ENCODE peak calls at places on chromosomes 3 and 15, in six cellular contexts. One of them, this sample, is unnamed.

GRCh38 chr3:168622795-168623194 is 527.1 kb upstream of the GOLIM4 start:
- DNase-seq in sigmoid colon: no peak
- DNase-seq in breast epithelium: no peak
- DNase-seq in Calu3: no peak
- DNase-seq in HL-60: no peak
- DNase-seq in cardiac muscle cell: peak; percentile 87
- DNase-seq in this sample: no peak

GRCh38 chr15:89656116-89656815 is 999 bp upstream of the KIF7 start:
- DNase-seq in Calu3: no peak
- DNase-seq in cardiac muscle cell: peak; percentile 48
- DNase-seq in sigmoid colon: peak; percentile 9
- DNase-seq in HL-60: no peak
- DNase-seq in breast epithelium: no peak
- DNase-seq in this sample: no peak

GRCh38 chr3:52820741-52821140 is 9.7 kb downstream of the ITIH4 start:
- DNase-seq in Calu3: peak; percentile 49
- DNase-seq in cardiac muscle cell: peak; percentile 48
- DNase-seq in breast epithelium: no peak
- DNase-seq in HL-60: peak; percentile 32
- DNase-seq in sigmoid colon: no peak
- DNase-seq in this sample: no peak

GRCh38 chr3:153628591-153628990 is 466.6 kb downstream of the RAP2B start:
- DNase-seq in breast epithelium: no peak
- DNase-seq in Calu3: no peak
- DNase-seq in cardiac muscle cell: no peak
- DNase-seq in sigmoid colon: no peak
- DNase-seq in HL-60: no peak
- DNase-seq in this sample: no peak

GRCh38 chr15:29270169-29270955 is 740 bp upstream of the NSMCE3 start:
- DNase-seq in breast epithelium: no peak
- DNase-seq in sigmoid colon: no peak
- DNase-seq in HL-60: no peak
- DNase-seq in cardiac muscle cell: no peak
- DNase-seq in Calu3: no peak
- DNase-seq in this sample: no peak

GRCh38 chr3:115475178-115476041 is 147.9 kb upstream of the GAP43 start:
- DNase-seq in Calu3: no peak
- DNase-seq in sigmoid colon: no peak
- DNase-seq in HL-60: no peak
- DNase-seq in breast epithelium: no peak
- DNase-seq in cardiac muscle cell: peak; percentile 27
- DNase-seq in this sample: no peak

GRCh38 chr3:50516048-50516871 is 12.8 kb upstream of the CACNA2D2 start:
- DNase-seq in Calu3: no peak
- DNase-seq in cardiac muscle cell: peak; percentile 94
- DNase-seq in breast epithelium: no peak
- DNase-seq in HL-60: no peak
- DNase-seq in sigmoid colon: no peak
- DNase-seq in this sample: peak; percentile 88

GRCh38 chr3:18424862-18425640 is at the start of gene SATB1:
- DNase-seq in cardiac muscle cell: peak; percentile 85
- DNase-seq in HL-60: peak; percentile 80
- DNase-seq in sigmoid colon: peak; percentile 92
- DNase-seq in Calu3: peak; percentile 78
- DNase-seq in breast epithelium: peak; percentile 47
- DNase-seq in this sample: peak; percentile 95

GRCh38 chr3:8441969-8442559 is 59.6 kb upstream of the LMCD1 start:
- DNase-seq in sigmoid colon: no peak
- DNase-seq in cardiac muscle cell: peak; percentile 70
- DNase-seq in Calu3: peak; percentile 28
- DNase-seq in breast epithelium: no peak
- DNase-seq in HL-60: peak; percentile 3
- DNase-seq in this sample: no peak

GRCh38 chr15:69114231-69114937 is 46.1 kb upstream of the GLCE start:
- DNase-seq in Calu3: no peak
- DNase-seq in cardiac muscle cell: no peak
- DNase-seq in HL-60: no peak
- DNase-seq in sigmoid colon: no peak
- DNase-seq in breast epithelium: no peak
- DNase-seq in this sample: no peak

GRCh38 chr3:116390318-116390717 is 55.0 kb downstream of the LSAMP start:
- DNase-seq in sigmoid colon: no peak
- DNase-seq in Calu3: no peak
- DNase-seq in cardiac muscle cell: no peak
- DNase-seq in HL-60: no peak
- DNase-seq in breast epithelium: no peak
- DNase-seq in this sample: no peak

GRCh38 chr3:184171562-184171961 is 3.1 kb upstream of the AP2M1 start:
- DNase-seq in sigmoid colon: no peak
- DNase-seq in HL-60: no peak
- DNase-seq in cardiac muscle cell: no peak
- DNase-seq in breast epithelium: no peak
- DNase-seq in Calu3: no peak
- DNase-seq in this sample: no peak

GRCh38 chr15:29458361-29458760 is 188.7 kb upstream of the NSMCE3 start:
- DNase-seq in Calu3: no peak
- DNase-seq in HL-60: no peak
- DNase-seq in sigmoid colon: no peak
- DNase-seq in cardiac muscle cell: no peak
- DNase-seq in breast epithelium: no peak
- DNase-seq in this sample: no peak

GRCh38 chr3:101133638-101134037 is 140.4 kb upstream of the ABI3BP start:
- DNase-seq in cardiac muscle cell: no peak
- DNase-seq in Calu3: no peak
- DNase-seq in sigmoid colon: no peak
- DNase-seq in breast epithelium: no peak
- DNase-seq in HL-60: no peak
- DNase-seq in this sample: no peak

GRCh38 chr15:85475711-85476110 is 95.3 kb downstream of the AKAP13 start:
- DNase-seq in breast epithelium: no peak
- DNase-seq in HL-60: no peak
- DNase-seq in Calu3: no peak
- DNase-seq in sigmoid colon: no peak
- DNase-seq in cardiac muscle cell: no peak
- DNase-seq in this sample: no peak

GRCh38 chr3:138196023-138196422 is 8.9 kb downstream of the ARMC8 start:
- DNase-seq in HL-60: no peak
- DNase-seq in sigmoid colon: no peak
- DNase-seq in breast epithelium: no peak
- DNase-seq in cardiac muscle cell: no peak
- DNase-seq in Calu3: no peak
- DNase-seq in this sample: no peak

GRCh38 chr3:110932515-110933095 is 139.0 kb upstream of the NECTIN3 start:
- DNase-seq in sigmoid colon: no peak
- DNase-seq in Calu3: no peak
- DNase-seq in HL-60: no peak
- DNase-seq in cardiac muscle cell: no peak
- DNase-seq in breast epithelium: no peak
- DNase-seq in this sample: no peak

GRCh38 chr15:88681610-88682221 is 42.9 kb downstream of the ISG20 start:
- DNase-seq in breast epithelium: no peak
- DNase-seq in cardiac muscle cell: no peak
- DNase-seq in HL-60: no peak
- DNase-seq in sigmoid colon: no peak
- DNase-seq in Calu3: no peak
- DNase-seq in this sample: no peak

GRCh38 chr15:78976691-78977090 is 31.8 kb upstream of the CTSH start:
- DNase-seq in sigmoid colon: no peak
- DNase-seq in cardiac muscle cell: no peak
- DNase-seq in breast epithelium: no peak
- DNase-seq in Calu3: no peak
- DNase-seq in HL-60: peak; percentile 23
- DNase-seq in this sample: no peak

GRCh38 chr15:33467146-33467815 is 156.5 kb downstream of the RYR3 start:
- DNase-seq in HL-60: no peak
- DNase-seq in breast epithelium: no peak
- DNase-seq in Calu3: no peak
- DNase-seq in cardiac muscle cell: no peak
- DNase-seq in sigmoid colon: no peak
- DNase-seq in this sample: no peak

GRCh38 chr3:17088017-17088416 is 203.3 kb downstream of the PLCL2 start:
- DNase-seq in HL-60: no peak
- DNase-seq in breast epithelium: no peak
- DNase-seq in Calu3: no peak
- DNase-seq in sigmoid colon: no peak
- DNase-seq in cardiac muscle cell: no peak
- DNase-seq in this sample: no peak

GRCh38 chr3:96410006-96410730 is 404.2 kb upstream of the EPHA6 start:
- DNase-seq in HL-60: no peak
- DNase-seq in Calu3: no peak
- DNase-seq in breast epithelium: no peak
- DNase-seq in cardiac muscle cell: no peak
- DNase-seq in sigmoid colon: no peak
- DNase-seq in this sample: no peak

GRCh38 chr15:40108061-40108854 is 421 bp downstream of the BMF start:
- DNase-seq in cardiac muscle cell: peak; percentile 51
- DNase-seq in Calu3: peak; percentile 21
- DNase-seq in HL-60: no peak
- DNase-seq in sigmoid colon: peak; percentile 95
- DNase-seq in breast epithelium: no peak
- DNase-seq in this sample: peak; percentile 79

GRCh38 chr3:159604151-159604581 is 384.5 kb upstream of the IL12A start:
- DNase-seq in cardiac muscle cell: no peak
- DNase-seq in HL-60: no peak
- DNase-seq in sigmoid colon: no peak
- DNase-seq in breast epithelium: no peak
- DNase-seq in Calu3: no peak
- DNase-seq in this sample: no peak

DNA sequence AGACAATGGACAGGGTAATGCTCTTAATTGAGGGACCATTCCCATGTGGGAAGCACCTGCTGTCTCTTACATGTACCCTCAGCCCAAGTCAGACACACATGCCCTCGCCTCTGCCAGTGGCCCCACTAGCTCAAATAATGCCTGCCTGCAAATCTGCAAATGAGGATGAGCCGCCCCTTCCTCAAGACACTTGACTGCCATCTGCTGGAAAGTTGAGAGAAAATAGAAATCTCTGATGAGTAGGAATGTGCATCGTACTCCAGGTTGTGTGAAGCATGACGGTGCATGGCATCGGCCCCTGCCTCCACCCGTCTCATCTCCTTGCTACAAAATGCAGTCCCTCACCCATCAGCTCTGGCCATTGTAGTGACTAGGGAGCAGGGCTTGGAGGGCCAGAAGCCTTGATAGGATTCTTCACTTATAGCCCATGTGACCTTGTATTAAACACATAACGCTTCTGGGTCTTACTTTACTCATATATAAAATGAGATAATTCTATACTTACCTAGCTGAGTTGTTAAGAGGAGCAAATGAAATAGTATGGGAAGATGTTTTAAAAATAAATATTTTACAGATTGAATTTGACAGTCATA is 6.3 kb upstream of the SCN5A start:
- DNase-seq in Calu3: peak; percentile 17
- DNase-seq in breast epithelium: no peak
- DNase-seq in cardiac muscle cell: peak; percentile 65
- DNase-seq in sigmoid colon: peak; percentile 38
- DNase-seq in HL-60: peak; percentile 36
- DNase-seq in this sample: no peak
- TF ChIP-seq CTCF in Calu3: peak; percentile 47
- TF ChIP-seq CTCF in breast epithelium: peak; percentile 11
- TF ChIP-seq CTCF in cardiac muscle cell: peak; percentile 55
- TF ChIP-seq CTCF in sigmoid colon: no peak
- TF ChIP-seq CTCF in HL-60: peak; percentile 9
- TF ChIP-seq CTCF in this sample: peak; percentile 21

GRCh38 chr3:42906085-42906904 is at the start of gene ZNF662:
- DNase-seq in sigmoid colon: peak; percentile 80
- DNase-seq in breast epithelium: peak; percentile 27
- DNase-seq in Calu3: no peak
- DNase-seq in HL-60: no peak
- DNase-seq in cardiac muscle cell: no peak
- DNase-seq in this sample: peak; percentile 81
- TF ChIP-seq CTCF in sigmoid colon: no peak
- TF ChIP-seq CTCF in breast epithelium: no peak
- TF ChIP-seq CTCF in Calu3: no peak
- TF ChIP-seq CTCF in HL-60: no peak
- TF ChIP-seq CTCF in cardiac muscle cell: no peak
- TF ChIP-seq CTCF in this sample: no peak

GRCh38 chr3:69020857-69021256 is 7.4 kb upstream of the EOGT start:
- DNase-seq in HL-60: no peak
- DNase-seq in sigmoid colon: no peak
- DNase-seq in breast epithelium: no peak
- DNase-seq in Calu3: no peak
- DNase-seq in cardiac muscle cell: no peak
- DNase-seq in this sample: no peak

GRCh38 chr3:69016901-69017300 is 3.4 kb upstream of the EOGT start:
- DNase-seq in Calu3: no peak
- DNase-seq in breast epithelium: no peak
- DNase-seq in HL-60: no peak
- DNase-seq in sigmoid colon: no peak
- DNase-seq in cardiac muscle cell: no peak
- DNase-seq in this sample: no peak

GRCh38 chr3:69016102-69016501 is 2.6 kb upstream of the EOGT start:
- DNase-seq in sigmoid colon: no peak
- DNase-seq in Calu3: no peak
- DNase-seq in HL-60: no peak
- DNase-seq in cardiac muscle cell: no peak
- DNase-seq in breast epithelium: no peak
- DNase-seq in this sample: no peak

DNA sequence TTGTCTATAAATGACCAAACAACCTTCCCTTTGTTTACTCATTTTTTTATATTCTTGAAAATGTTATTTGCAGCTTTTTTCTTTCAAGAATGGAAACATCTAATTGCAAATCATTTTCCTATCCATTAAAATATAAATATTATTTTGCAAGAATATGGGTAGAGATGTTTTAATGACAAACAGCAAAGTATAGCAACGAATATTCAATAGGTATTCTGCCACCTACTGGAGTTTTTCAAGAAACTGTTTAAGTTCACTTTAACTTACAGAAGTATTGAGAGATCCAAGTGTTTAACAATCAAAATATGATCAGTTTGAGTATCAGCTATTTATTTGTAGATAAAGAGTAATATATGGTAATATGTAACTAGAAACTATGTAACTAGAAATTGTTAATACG is 6.9 kb upstream of the EOGT start:
- DNase-seq in cardiac muscle cell: no peak
- DNase-seq in sigmoid colon: no peak
- DNase-seq in breast epithelium: no peak
- DNase-seq in Calu3: no peak
- DNase-seq in HL-60: no peak
- DNase-seq in this sample: no peak
- TF ChIP-seq CTCF in cardiac muscle cell: peak; percentile 35
- TF ChIP-seq CTCF in sigmoid colon: no peak
- TF ChIP-seq CTCF in breast epithelium: no peak
- TF ChIP-seq CTCF in Calu3: no peak
- TF ChIP-seq CTCF in HL-60: no peak
- TF ChIP-seq CTCF in this sample: peak; percentile 34

DNA sequence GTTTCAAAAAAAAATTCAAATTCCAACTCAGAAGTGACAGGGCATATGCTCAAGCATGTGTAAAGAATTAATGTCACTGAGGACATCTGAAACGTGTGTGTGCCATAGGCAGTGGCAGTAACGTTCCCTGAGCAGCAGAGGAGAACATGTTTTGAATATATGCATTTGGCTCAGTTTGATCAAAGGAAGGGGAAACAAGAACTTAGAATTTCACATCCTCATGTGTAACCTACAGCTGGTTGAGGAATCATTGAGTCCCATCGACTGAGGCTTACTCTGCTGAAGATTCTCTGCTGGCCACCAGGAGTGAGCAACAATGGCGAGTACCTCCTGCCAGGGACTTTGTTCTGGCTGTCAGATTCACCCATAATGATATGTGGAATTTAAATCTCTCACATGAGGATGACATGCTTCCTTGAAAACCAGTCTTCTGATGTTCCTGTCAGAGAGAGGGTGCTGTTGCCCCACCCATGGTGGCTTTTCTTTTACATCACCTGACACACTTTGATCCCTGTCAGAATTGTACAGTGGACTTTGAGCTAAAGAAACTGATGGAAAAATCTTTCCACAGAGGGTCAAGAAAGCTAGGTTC is 21.3 kb downstream of the GORASP1 start:
- DNase-seq in cardiac muscle cell: no peak
- DNase-seq in sigmoid colon: no peak
- DNase-seq in HL-60: no peak
- DNase-seq in Calu3: no peak
- DNase-seq in breast epithelium: no peak
- DNase-seq in this sample: no peak
- TF ChIP-seq CTCF in cardiac muscle cell: no peak
- TF ChIP-seq CTCF in sigmoid colon: no peak
- TF ChIP-seq CTCF in HL-60: no peak
- TF ChIP-seq CTCF in Calu3: no peak
- TF ChIP-seq CTCF in breast epithelium: no peak
- TF ChIP-seq CTCF in this sample: no peak